ENCODE peak calls at places on chromosomes 2 and 18, in eight cellular contexts. O is tibial nerve, K is A549, T is esophagus squamous epithelium, W is upper lobe of right lung, Y is body of pancreas, M is HepG2, J is K562. N is an unnamed sample. For H3K4me1 and H3K9me3, the result is how much of the 10 kb centered on the place peaks cover.

GRCh38 chr2:232365621-232366321 is 12.8 kb upstream of the ALPP start:
- DNase-seq in O (no peak), K (peak), T (no peak), W (no peak), Y (no peak), M (peak), J (peak), N (no peak)

GRCh38 chr2:174902491-174903242 is 102.5 kb downstream of the CHN1 start:
- DNase-seq in O (no peak), K (no peak), T (no peak), W (no peak), Y (no peak), M (no peak), J (no peak), N (no peak)

GRCh38 chr2:66539452-66539851 is 104.5 kb downstream of the MEIS1 start:
- DNase-seq in O (no peak), K (no peak), T (no peak), W (no peak), Y (no peak), M (no peak), J (no peak), N (no peak)

GRCh38 chr2:194105358-194105757 is 1551.7 kb upstream of the SLC39A10 start:
- DNase-seq in O (no peak), K (no peak), T (no peak), W (no peak), Y (no peak), M (no peak), J (no peak), N (no peak)

GRCh38 chr2:152452256-152452973 is 117.4 kb downstream of the FMNL2 start:
- DNase-seq in O (no peak), K (no peak), T (no peak), W (no peak), Y (no peak), M (no peak), J (no peak), N (no peak)

GRCh38 chr2:112604952-112605351 is 20.5 kb downstream of the CHCHD5 start:
- DNase-seq in O (no peak), K (no peak), T (no peak), W (no peak), Y (no peak), M (no peak), J (no peak), N (no peak)

GRCh38 chr18:49677762-49678398 is 116.0 kb downstream of the LIPG start:
- DNase-seq in O (no peak), K (no peak), T (no peak), W (no peak), Y (no peak), M (no peak), J (no peak), N (no peak)

GRCh38 chr2:53708988-53709387 is 58.6 kb upstream of the CHAC2 start:
- DNase-seq in O (no peak), K (no peak), T (no peak), W (no peak), Y (no peak), M (no peak), J (no peak), N (no peak)

GRCh38 chr2:36432479-36432878 is 76.9 kb downstream of the CRIM1 start:
- DNase-seq in O (no peak), K (no peak), T (no peak), W (no peak), Y (no peak), M (no peak), J (no peak), N (no peak)

GRCh38 chr2:200809506-200810251 is 2.0 kb upstream of the BZW1 start:
- DNase-seq in O (no peak), K (no peak), T (no peak), W (no peak), Y (no peak), M (no peak), J (no peak), N (no peak)

GRCh38 chr2:65024149-65024829 is 31.9 kb upstream of the CEP68 start:
- DNase-seq in O (no peak), K (no peak), T (no peak), W (no peak), Y (no peak), M (no peak), J (no peak), N (no peak)

GRCh38 chr18:61388010-61388409 is 54.8 kb downstream of the CDH20 start:
- DNase-seq in O (no peak), K (no peak), T (no peak), W (no peak), Y (no peak), M (no peak), J (no peak), N (no peak)

GRCh38 chr2:85326406-85326945 is 1.3 kb downstream of the TGOLN2 start:
- DNase-seq in O (no peak), K (no peak), T (no peak), W (no peak), Y (no peak), M (peak), J (no peak), N (peak)

GRCh38 chr2:118202707-118203303 is 114.5 kb downstream of the INSIG2 start:
- DNase-seq in O (no peak), K (peak), T (no peak), W (peak), Y (peak), M (peak), J (peak), N (no peak)

GRCh38 chr2:167404896-167405295 is 516.6 kb downstream of the XIRP2 start:
- DNase-seq in O (no peak), K (no peak), T (no peak), W (no peak), Y (no peak), M (no peak), J (no peak), N (no peak)

GRCh38 chr18:78138993-78139496 is 840.6 kb upstream of the SALL3 start:
- DNase-seq in O (no peak), K (no peak), T (no peak), W (no peak), Y (no peak), M (no peak), J (no peak), N (no peak)

GRCh38 chr2:227826019-227826521 is 12.4 kb downstream of the CCL20 start:
- DNase-seq in O (no peak), K (no peak), T (no peak), W (no peak), Y (no peak), M (no peak), J (no peak), N (peak)

GRCh38 chr2:37851828-37852584 is 73.1 kb upstream of the RMDN2 start:
- DNase-seq in O (no peak), K (no peak), T (no peak), W (no peak), Y (no peak), M (no peak), J (no peak), N (no peak)

GRCh38 chr18:77397056-77397455 is 147.4 kb downstream of the GALR1 start:
- DNase-seq in O (no peak), K (no peak), T (no peak), W (no peak), Y (no peak), M (no peak), J (no peak), N (no peak)

GRCh38 chr18:28729321-28729720 is 552.4 kb upstream of the CDH2 start:
- DNase-seq in O (no peak), K (no peak), T (no peak), W (no peak), Y (no peak), M (no peak), J (no peak), N (no peak)

GRCh38 chr2:23497536-23497935 is 112.6 kb downstream of the KLHL29 start:
- DNase-seq in O (no peak), K (no peak), T (no peak), W (no peak), Y (no peak), M (no peak), J (no peak), N (no peak)
- H3K4me1 ChIP-seq in O (under half), K (under half), T (under half), W (under half), Y (under half), M (under half), J (under half), N (under half)

GRCh38 chr18:9292047-9292446 is 42.5 kb upstream of the TWSG1 start:
- DNase-seq in O (no peak), K (no peak), T (no peak), W (no peak), Y (no peak), M (no peak), J (no peak), N (no peak)

GRCh38 chr18:9296233-9297006 is 38.2 kb upstream of the TWSG1 start:
- DNase-seq in O (no peak), K (no peak), T (no peak), W (no peak), Y (no peak), M (no peak), J (no peak), N (no peak)

GRCh38 chr18:9297007-9297393 is 37.6 kb upstream of the TWSG1 start:
- DNase-seq in O (no peak), K (no peak), T (no peak), W (no peak), Y (no peak), M (no peak), J (no peak), N (no peak)

GRCh38 chr18:9290171-9290570 is 44.4 kb upstream of the TWSG1 start:
- DNase-seq in O (no peak), K (no peak), T (no peak), W (no peak), Y (no peak), M (no peak), J (no peak), N (no peak)

DNA sequence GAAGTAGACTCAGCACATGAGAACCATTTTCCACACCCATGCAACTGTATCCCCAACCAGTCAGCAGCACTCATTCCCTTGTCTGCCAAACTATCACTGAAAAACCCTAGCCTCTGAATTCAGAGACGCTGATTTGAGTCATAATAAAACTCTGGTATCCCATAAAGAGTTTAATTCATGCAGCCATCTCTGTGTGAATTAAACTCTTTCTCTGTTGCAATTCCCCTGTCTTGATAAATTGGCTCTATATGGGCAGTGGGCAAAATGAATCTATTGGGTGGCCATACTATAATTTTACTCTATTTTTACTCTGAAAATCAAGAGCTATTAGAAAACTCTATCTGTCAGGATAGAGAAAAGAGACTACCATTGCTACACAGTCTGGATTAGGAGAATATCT is 40.6 kb upstream of the TWSG1 start:
- DNase-seq in O (no peak), K (no peak), T (no peak), W (no peak), Y (no peak), M (no peak), J (no peak), N (no peak)
- H3K9me3 ChIP-seq in O (under half), K (under half), T (under half), W (under half), Y (under half), M (under half), J (under half), N (under half)

DNA sequence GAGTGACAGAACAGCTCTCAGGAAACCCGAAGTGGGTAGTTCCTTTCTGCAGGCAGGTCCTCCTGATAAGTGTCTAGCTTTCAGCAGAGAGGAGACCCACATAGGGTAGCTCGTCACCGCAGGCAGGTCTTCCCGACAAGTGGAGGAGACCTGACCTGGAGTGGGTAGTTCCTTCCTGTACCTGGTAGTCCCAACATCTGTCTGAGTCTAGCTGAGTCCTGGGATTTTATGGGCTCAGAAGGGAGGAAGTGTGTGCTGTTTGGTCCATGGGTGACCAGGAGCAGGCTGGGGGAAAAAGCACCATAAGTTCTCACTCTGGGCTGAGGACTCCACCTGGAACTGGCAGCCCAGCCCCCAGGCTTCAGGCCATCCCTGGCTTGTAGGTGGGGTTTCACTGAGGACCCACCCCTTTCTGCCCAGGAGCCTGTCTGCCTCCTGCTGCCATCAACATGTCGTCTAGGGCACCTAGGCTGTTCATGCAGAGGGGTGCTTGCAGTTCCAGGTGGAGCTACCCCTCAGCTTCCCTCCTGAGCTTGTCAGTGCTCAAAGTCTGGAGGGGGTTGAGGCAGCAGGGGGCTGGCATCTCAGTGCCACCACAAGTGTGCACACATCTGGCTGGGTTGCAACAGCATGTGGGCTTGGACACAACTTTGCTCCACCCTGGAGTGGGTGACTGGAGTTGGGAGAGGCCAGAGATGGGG is 9.4 kb downstream of the DYSF start:
- DNase-seq in O (no peak), K (no peak), T (no peak), W (peak), Y (no peak), M (no peak), J (no peak), N (no peak)
- H3K4me3 ChIP-seq in O (no peak), K (no peak), T (no peak), W (no peak), Y (no peak), M (no peak), J (no peak), N (no peak)

DNA sequence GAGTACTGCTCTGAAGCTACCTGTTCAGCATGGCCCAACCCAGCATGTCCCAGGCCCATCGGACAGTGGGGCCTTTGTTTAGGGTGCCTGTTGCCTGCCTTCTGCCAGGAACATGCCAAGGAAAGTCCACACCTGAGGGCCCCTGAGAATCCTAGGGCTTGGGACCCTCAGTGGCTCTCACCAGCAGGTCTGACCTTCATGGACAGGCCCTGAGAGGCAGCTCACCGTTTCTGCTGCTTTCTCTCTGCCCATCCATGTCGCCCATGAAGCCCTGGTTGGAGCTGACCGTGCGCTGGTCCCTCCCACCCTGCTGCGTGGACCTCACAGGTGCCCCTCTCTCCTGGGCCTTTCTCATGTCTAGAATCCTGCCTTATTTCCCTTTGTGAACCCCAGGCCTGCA is 124.0 kb downstream of the GBX2 start:
- DNase-seq in O (no peak), K (no peak), T (no peak), W (no peak), Y (no peak), M (no peak), J (no peak), N (no peak)
- H3K4me1 ChIP-seq in O (under half), K (under half), T (under half), W (under half), Y (under half), M (under half), J (under half), N (under half)

GRCh38 chr2:15846626-15847025 is 93.7 kb upstream of the MYCN start:
- DNase-seq in O (no peak), K (no peak), T (no peak), W (no peak), Y (no peak), M (no peak), J (no peak), N (no peak)
- H3K9me3 ChIP-seq in O (under half), K (under half), T (under half), W (under half), Y (under half), M (under half), J (under half), N (under half)

GRCh38 chr2:11912980-11913379 is 166.5 kb downstream of the LPIN1 start:
- DNase-seq in O (no peak), K (no peak), T (no peak), W (no peak), Y (no peak), M (no peak), J (no peak), N (no peak)
- H3K4me3 ChIP-seq in O (no peak), K (no peak), T (no peak), W (no peak), Y (no peak), M (no peak), J (no peak), N (no peak)

GRCh38 chr2:172098287-172098649 is 4.4 kb downstream of the DLX2 start:
- DNase-seq in O (no peak), K (no peak), T (no peak), W (no peak), Y (no peak), M (no peak), J (no peak), N (no peak)
- H3K4me1 ChIP-seq in O (under half), K (under half), T (half or more), W (half or more), Y (half or more), M (half or more), J (under half), N (half or more)

GRCh38 chr2:240419321-240419720 is 16.1 kb upstream of the GPC1 start:
- DNase-seq in O (no peak), K (no peak), T (no peak), W (peak), Y (peak), M (no peak), J (no peak), N (no peak)

GRCh38 chr2:240420206-240420899 is 15.1 kb upstream of the GPC1 start:
- DNase-seq in O (no peak), K (no peak), T (no peak), W (peak), Y (peak), M (no peak), J (no peak), N (no peak)

GRCh38 chr2:240419723-240420122 is 15.7 kb upstream of the GPC1 start:
- DNase-seq in O (no peak), K (no peak), T (no peak), W (no peak), Y (no peak), M (no peak), J (no peak), N (no peak)

GRCh38 chr2:240422683-240423329 is 12.7 kb upstream of the GPC1 start:
- DNase-seq in O (no peak), K (no peak), T (no peak), W (no peak), Y (peak), M (no peak), J (no peak), N (no peak)

DNA sequence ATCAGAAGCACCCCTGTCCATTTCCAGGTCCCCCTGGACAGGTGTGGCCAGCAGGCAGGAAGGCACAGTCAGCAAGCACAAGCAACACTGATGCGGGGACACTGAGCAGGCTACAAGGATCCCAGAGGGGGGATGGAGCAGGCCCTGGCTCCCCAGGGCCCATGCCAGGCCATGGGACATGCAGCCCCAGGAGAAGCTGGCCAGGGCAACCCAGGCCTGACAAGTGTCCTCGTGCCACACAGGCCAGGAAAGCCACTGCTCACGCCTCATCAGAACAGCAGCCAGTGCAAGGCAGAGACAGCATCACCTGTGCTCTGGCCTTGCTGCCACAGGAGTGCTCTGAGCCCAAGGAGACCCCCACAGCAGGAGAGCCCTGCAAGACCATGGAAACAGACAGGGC is 14.1 kb upstream of the GPC1 start:
- DNase-seq in O (peak), K (no peak), T (no peak), W (peak), Y (peak), M (no peak), J (no peak), N (no peak)
- H3K9me3 ChIP-seq in O (under half), K (half or more), T (under half), W (under half), Y (under half), M (under half), J (under half), N (under half)

DNA sequence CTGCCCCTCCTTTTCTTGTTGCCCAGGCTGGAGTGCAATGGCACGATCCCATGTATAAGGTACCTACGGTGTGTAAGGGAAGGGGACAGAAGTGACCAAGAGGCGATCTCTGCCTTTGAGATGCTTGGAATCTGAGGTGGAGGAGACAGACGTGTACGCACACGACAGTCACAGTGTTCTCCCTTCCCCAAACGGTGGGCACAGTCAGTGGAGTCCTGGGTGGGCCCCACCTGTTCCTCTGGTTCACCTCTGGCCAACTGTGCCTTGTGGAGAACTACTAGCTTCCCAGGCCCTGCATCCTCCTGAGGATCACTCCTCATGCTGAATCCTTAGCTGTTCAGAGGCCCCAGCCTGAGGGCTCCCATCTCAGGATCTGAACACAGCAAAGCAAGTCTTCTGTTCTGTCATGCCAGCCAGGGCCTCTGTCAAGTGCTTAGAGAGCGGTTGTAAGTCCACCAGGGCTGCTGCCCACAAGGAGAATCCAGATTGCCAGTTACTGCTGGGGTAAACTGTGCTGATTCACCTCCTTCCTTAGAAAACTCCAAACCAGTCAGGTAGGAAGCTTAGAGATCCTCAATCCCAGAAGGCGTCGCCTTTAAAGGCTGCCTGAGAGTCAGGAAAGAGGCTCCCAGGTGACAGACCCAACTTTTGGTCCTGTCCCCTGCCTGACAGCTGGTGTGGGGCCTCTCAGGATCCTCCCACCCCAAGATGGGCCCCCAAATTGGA is 1.6 kb downstream of the SLC35F6 start:
- DNase-seq in O (no peak), K (no peak), T (no peak), W (no peak), Y (no peak), M (no peak), J (no peak), N (no peak)
- H3K4me3 ChIP-seq in O (no peak), K (peak), T (peak), W (peak), Y (no peak), M (peak), J (peak), N (peak)